ENCODE peak calls at places on chromosome 2, in four cellular contexts. Q is right atrium auricular region; X is stimulated activated naive CD8-positive, alpha-beta T cell treated with anti-CD3 and anti-CD28 coated beads, Interleukin-15, amount 100 ng/mL, for 72 hours; N is astrocyte of the hippocampus. V is an unnamed sample.
A peak's percentile ranks its signal among the peaks of the same experiment; 100 is the strongest.

GRCh38 chr2:100352511-100352910 is 30.2 kb upstream of the LONRF2 start:
- DNase-seq in X (no peak), N (no peak), Q (no peak), V (no peak)

GRCh38 chr2:165239230-165239629 is at the start of gene SCN2A:
- DNase-seq in N (peak; percentile 73), X (no peak), Q (no peak), V (peak; percentile 48)

GRCh38 chr2:28736034-28736433 is 15.6 kb upstream of the PPP1CB start:
- DNase-seq in X (no peak), Q (no peak), N (peak; percentile 75), V (no peak)

GRCh38 chr2:55519908-55520885 is 679 bp downstream of the CFAP36 start:
- DNase-seq in Q (no peak), N (peak; percentile 58), X (no peak), V (peak; percentile 10)

GRCh38 chr2:17441055-17441771 is 77.0 kb downstream of the RAD51AP2 start:
- DNase-seq in N (no peak), X (no peak), Q (no peak), V (no peak)

GRCh38 chr2:121485039-121485438 is 45.6 kb upstream of the RNU4ATAC start:
- DNase-seq in Q (no peak), X (no peak), N (peak; percentile 86), V (no peak)

GRCh38 chr2:235092433-235092832 is 140.6 kb downstream of the SH3BP4 start:
- DNase-seq in Q (no peak), N (no peak), X (no peak), V (no peak)

GRCh38 chr2:104849618-104850097 is 4.3 kb upstream of the POU3F3 start:
- DNase-seq in N (peak; percentile 93), X (peak; percentile 64), Q (no peak), V (peak; percentile 76)

GRCh38 chr2:54649191-54649590 is 74.3 kb upstream of the EML6 start:
- DNase-seq in N (no peak), Q (no peak), X (no peak), V (no peak)